ENCODE peak calls at places on chromosomes 1 and 21, in four cellular contexts. J is H1, Z is K562, N is HepG2. E is an unnamed sample.

GRCh38 chr1:172906778-172907592 is 143.8 kb downstream of the TNFSF18 start:
- DNase-seq in J (no peak), Z (peak; percentile 74), N (no peak), E (peak; percentile 73)

GRCh38 chr1:30315185-30315960 is 408.0 kb downstream of the MATN1 start:
- DNase-seq in J (no peak), Z (no peak), N (no peak), E (peak; percentile 10)

GRCh38 chr1:28882009-28882628 is 32.2 kb upstream of the EPB41 start:
- DNase-seq in J (peak; percentile 92), Z (peak; percentile 99), N (peak; percentile 87), E (peak; percentile 93)

GRCh38 chr21:24369751-24370150 is 1237.5 kb downstream of the MRPL39 start:
- DNase-seq in J (no peak), Z (no peak), N (no peak), E (no peak)

GRCh38 chr1:218656301-218657037 is 311.3 kb downstream of the TGFB2 start:
- DNase-seq in J (no peak), Z (no peak), N (no peak), E (no peak)

GRCh38 chr1:109615879-109616278 is 3.5 kb downstream of the GNAT2 start:
- DNase-seq in J (no peak), Z (peak; percentile 35), N (no peak), E (no peak)

GRCh38 chr21:46082638-46083270 is 15.2 kb upstream of the COL6A2 start:
- DNase-seq in J (no peak), Z (no peak), N (no peak), E (no peak)

GRCh38 chr1:150536836-150537731 is 12.1 kb upstream of the ADAMTSL4 start:
- DNase-seq in J (no peak), Z (no peak), N (no peak), E (no peak)

GRCh38 chr1:235297579-235297978 is 30.4 kb downstream of the ARID4B start:
- DNase-seq in J (no peak), Z (no peak), N (no peak), E (no peak)

GRCh38 chr1:221724931-221725605 is 16.8 kb downstream of the DUSP10 start:
- DNase-seq in J (no peak), Z (no peak), N (no peak), E (no peak)

GRCh38 chr1:238186887-238187574 is 296.3 kb upstream of the ZP4 start:
- DNase-seq in J (no peak), Z (no peak), N (no peak), E (no peak)

GRCh38 chr1:182680901-182681300 is 3.5 kb downstream of the RGS8 start:
- DNase-seq in J (no peak), Z (no peak), N (no peak), E (no peak)

GRCh38 chr1:89952021-89952995 is 42.6 kb upstream of the ZNF326 start:
- DNase-seq in J (no peak), Z (no peak), N (no peak), E (no peak)

GRCh38 chr1:27686223-27686990 is 14.4 kb upstream of the IFI6 start:
- DNase-seq in J (no peak), Z (no peak), N (no peak), E (no peak)

GRCh38 chr1:153404768-153405167 is 11.6 kb upstream of the S100A7A start:
- DNase-seq in J (peak; percentile 19), Z (peak; percentile 73), N (peak; percentile 11), E (peak; percentile 39)

GRCh38 chr1:20143734-20144565 is 4.8 kb downstream of the PLA2G2F start:
- DNase-seq in J (no peak), Z (no peak), N (peak; percentile 19), E (no peak)

GRCh38 chr1:212070720-212071302 is 35.3 kb downstream of the DTL start:
- DNase-seq in J (no peak), Z (peak; percentile 47), N (peak; percentile 35), E (peak; percentile 13)

GRCh38 chr1:244791061-244791460 is 44.4 kb upstream of the COX20 start:
- DNase-seq in J (no peak), Z (no peak), N (no peak), E (no peak)

GRCh38 chr21:40054403-40054802 is 187.2 kb downstream of the PCP4 start:
- DNase-seq in J (no peak), Z (no peak), N (no peak), E (no peak)
- TF ChIP-seq FOSL1 in J (no peak), Z (no peak), N (no peak), E (no peak)

GRCh38 chr1:209732725-209733124 is 23.1 kb upstream of the TRAF3IP3 start:
- DNase-seq in J (no peak), Z (no peak), N (no peak), E (no peak)

GRCh38 chr1:209727286-209727685 is 22.6 kb downstream of the HSD11B1 start:
- DNase-seq in J (no peak), Z (no peak), N (no peak), E (no peak)

GRCh38 chr1:209723761-209724693 is 19.4 kb downstream of the HSD11B1 start:
- DNase-seq in J (no peak), Z (no peak), N (no peak), E (no peak)

GRCh38 chr1:209727785-209728184 is 23.1 kb downstream of the HSD11B1 start:
- DNase-seq in J (no peak), Z (peak; percentile 28), N (no peak), E (no peak)

GRCh38 chr1:209728466-209728865 is 23.8 kb downstream of the HSD11B1 start:
- DNase-seq in J (no peak), Z (no peak), N (no peak), E (no peak)
- TF ChIP-seq ATF3 in J (no peak), Z (no peak), N (no peak), E (no peak)

GRCh38 chr1:45554198-45554597 is 3.6 kb downstream of the AKR1A1 start:
- DNase-seq in J (no peak), Z (no peak), N (peak; percentile 39), E (no peak)
- TF ChIP-seq FOSL1 in J (no peak), Z (no peak), N (no peak), E (no peak)

GRCh38 chr1:233627823-233628222 is 13.9 kb downstream of the KCNK1 start:
- DNase-seq in J (no peak), Z (no peak), N (no peak), E (no peak)

GRCh38 chr1:233625087-233625486 is 11.2 kb downstream of the KCNK1 start:
- DNase-seq in J (no peak), Z (no peak), N (no peak), E (no peak)

GRCh38 chr1:233625510-233625981 is 11.6 kb downstream of the KCNK1 start:
- DNase-seq in J (no peak), Z (peak; percentile 75), N (no peak), E (no peak)

GRCh38 chr1:233629305-233629935 is 15.5 kb downstream of the KCNK1 start:
- DNase-seq in J (no peak), Z (no peak), N (no peak), E (no peak)

GRCh38 chr1:233627376-233627775 is 13.5 kb downstream of the KCNK1 start:
- DNase-seq in J (no peak), Z (no peak), N (no peak), E (no peak)
- TF ChIP-seq ATF3 in J (no peak), Z (no peak), N (no peak), E (no peak)

DNA sequence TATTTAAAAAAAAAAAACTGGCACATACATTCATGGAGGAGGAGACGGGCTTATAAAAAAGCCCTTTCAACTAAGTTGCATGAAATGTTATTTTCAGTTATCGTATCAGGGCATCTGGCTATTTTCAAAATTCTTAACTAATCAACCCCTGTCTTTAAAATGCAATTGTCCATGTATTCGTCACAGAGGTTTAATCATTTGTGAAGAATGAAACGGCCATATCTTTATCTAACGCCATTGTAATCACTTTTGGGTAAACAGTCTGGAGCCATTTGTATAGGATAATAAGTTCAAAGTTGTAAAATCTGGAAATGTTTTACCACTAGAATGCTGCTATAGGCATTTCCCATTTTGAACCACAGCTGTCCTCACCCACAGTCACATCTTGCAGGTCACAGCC is 30.4 kb downstream of the SLC30A10 start:
- DNase-seq in J (no peak), Z (no peak), N (no peak), E (no peak)
- TF ChIP-seq FOSL1 in J (no peak), Z (no peak), N (no peak), E (no peak)

E was measured in HCT116.